ENCODE peak calls at places on chromosomes 5 and 9, in six cellular contexts. Z, D, T, X, H and L are unnamed samples.

GRCh38 chr9:32378496-32378895 is 5.9 kb upstream of the ACO1 start:
- DNase-seq in X (peak; percentile 77), T (peak; percentile 27), D (peak; percentile 51), Z (no peak), H (peak; percentile 81), L (peak; percentile 68)

GRCh38 chr9:128409998-128410397 is 10.7 kb upstream of the CERCAM start:
- DNase-seq in T (no peak), Z (no peak), X (peak; percentile 39), H (no peak), D (no peak), L (peak; percentile 28)

GRCh38 chr9:99021512-99021911 is 77.8 kb downstream of the COL15A1 start:
- DNase-seq in X (no peak), Z (no peak), T (no peak), H (no peak), D (no peak), L (no peak)

GRCh38 chr9:130766031-130766903 is 68.8 kb upstream of the ABL1 start:
- DNase-seq in T (no peak), X (no peak), H (no peak), Z (no peak), D (no peak), L (no peak)

GRCh38 chr5:170497311-170498038 is 6.3 kb upstream of the KCNIP1 start:
- DNase-seq in D (no peak), H (peak; percentile 31), Z (no peak), X (no peak), T (no peak), L (no peak)

GRCh38 chr5:144201578-144201977 is 30.9 kb downstream of the KCTD16 start:
- DNase-seq in Z (no peak), D (no peak), T (no peak), H (no peak), X (no peak), L (no peak)

GRCh38 chr9:80646211-80646610 is 1043.1 kb downstream of the TLE1 start:
- DNase-seq in H (no peak), T (no peak), D (no peak), Z (no peak), X (no peak), L (no peak)

GRCh38 chr5:108681079-108681921 is 66.4 kb upstream of the FER start:
- DNase-seq in H (peak; percentile 78), Z (no peak), T (peak; percentile 15), X (peak; percentile 71), D (peak; percentile 38), L (peak; percentile 77)

GRCh38 chr5:14075937-14076336 is 67.2 kb upstream of the TRIO start:
- DNase-seq in T (no peak), H (no peak), X (no peak), D (no peak), Z (no peak), L (no peak)

GRCh38 chr5:140018096-140018481 is 25.0 kb downstream of the NRG2 start:
- DNase-seq in X (no peak), Z (no peak), H (no peak), T (no peak), D (no peak), L (no peak)

GRCh38 chr9:72154468-72155281 is 5.4 kb downstream of the GDA start:
- DNase-seq in D (no peak), Z (no peak), H (no peak), T (no peak), X (no peak), L (no peak)

GRCh38 chr9:86563350-86563749 is 209.1 kb upstream of the TUT7 start:
- DNase-seq in D (no peak), T (no peak), Z (no peak), H (peak; percentile 73), X (peak; percentile 61), L (peak; percentile 74)

GRCh38 chr5:100252040-100252439 is 283.1 kb upstream of the FAM174A start:
- DNase-seq in H (no peak), X (no peak), T (no peak), Z (no peak), D (no peak), L (no peak)

GRCh38 chr9:16143947-16144890 is 591.4 kb downstream of the CCDC171 start:
- DNase-seq in T (no peak), D (no peak), H (no peak), Z (no peak), X (no peak), L (no peak)

GRCh38 chr5:114192108-114192507 is 169.8 kb upstream of the KCNN2 start:
- DNase-seq in H (peak; percentile 88), Z (no peak), X (peak; percentile 86), D (no peak), T (no peak), L (peak; percentile 83)

GRCh38 chr5:187617-188451 is 3.5 kb upstream of the LRRC14B start:
- DNase-seq in T (no peak), H (no peak), D (no peak), Z (no peak), X (no peak), L (no peak)

GRCh38 chr5:16492398-16493175 is 27.0 kb upstream of the ZNF622 start:
- DNase-seq in T (no peak), D (no peak), Z (peak; percentile 82), X (peak; percentile 72), H (peak; percentile 58), L (peak; percentile 95)

GRCh38 chr5:1086871-1087270 is 25.0 kb downstream of the SLC12A7 start:
- DNase-seq in D (no peak), H (no peak), X (no peak), T (no peak), Z (no peak), L (no peak)

GRCh38 chr5:6902597-6902996 is 189.4 kb downstream of the TENT4A start:
- DNase-seq in H (no peak), T (no peak), Z (no peak), D (no peak), X (no peak), L (no peak)

GRCh38 chr5:150045512-150045911 is 40.8 kb downstream of the CSF1R start:
- DNase-seq in D (no peak), T (no peak), H (no peak), X (no peak), Z (no peak), L (no peak)

GRCh38 chr5:180333661-180334060 is 19.5 kb downstream of the GFPT2 start:
- DNase-seq in H (peak; percentile 76), X (peak; percentile 61), D (no peak), T (no peak), Z (no peak), L (peak; percentile 62)